ENCODE peak calls at places on chromosomes 5 and 9, in five cellular contexts. P is mesenchymal stem cell, M is H9, Z is neuronal stem cell, D is H1. C is an unnamed sample.
A peak's percentile ranks its signal among the peaks of the same experiment; 100 is the strongest.

GRCh38 chr5:143052967-143053682 is 282.9 kb downstream of the ARHGAP26 start:
- DNase-seq in P (no peak), M (no peak), Z (no peak), D (no peak), C (no peak)

GRCh38 chr9:127777368-127777960 is 1.0 kb downstream of the SH2D3C start:
- DNase-seq in P (no peak), M (no peak), Z (no peak), D (no peak), C (no peak)

GRCh38 chr5:14184725-14185124 is 41.6 kb downstream of the TRIO start:
- DNase-seq in P (no peak), M (no peak), Z (no peak), D (no peak), C (peak; percentile 77)

GRCh38 chr9:93827545-93828330 is 127.4 kb downstream of the BARX1 start:
- DNase-seq in P (peak; percentile 43), M (peak; percentile 88), Z (peak; percentile 60), D (peak; percentile 89), C (peak; percentile 28)

GRCh38 chr9:111839387-111839786 is 44.6 kb upstream of the SHOC1 start:
- DNase-seq in P (peak; percentile 64), M (no peak), Z (no peak), D (no peak), C (peak; percentile 49)

GRCh38 chr5:62593331-62593730 is 14.7 kb downstream of the LRRC70 start:
- DNase-seq in P (peak; percentile 41), M (no peak), Z (no peak), D (no peak), C (peak; percentile 52)

GRCh38 chr5:16932401-16932800 is 3.7 kb downstream of the MYO10 start:
- DNase-seq in P (no peak), M (no peak), Z (no peak), D (no peak), C (no peak)

GRCh38 chr9:130893250-130894101 is 3.1 kb downstream of the QRFP start:
- DNase-seq in P (peak; percentile 9), M (peak; percentile 29), Z (no peak), D (no peak), C (no peak)

GRCh38 chr5:86500947-86501346 is 116.8 kb upstream of the COX7C start:
- DNase-seq in P (peak; percentile 5), M (no peak), Z (no peak), D (no peak), C (no peak)

GRCh38 chr9:114304416-114305188 is 18.3 kb upstream of the ORM1 start:
- DNase-seq in P (no peak), M (no peak), Z (no peak), D (peak; percentile 24), C (no peak)

GRCh38 chr5:143599474-143599873 is 196.0 kb upstream of the NR3C1 start:
- DNase-seq in P (no peak), M (no peak), Z (no peak), D (no peak), C (no peak)

GRCh38 chr9:113309204-113309813 is 6.1 kb upstream of the RNF183 start:
- DNase-seq in P (peak; percentile 61), M (no peak), Z (no peak), D (no peak), C (peak; percentile 59)

GRCh38 chr5:65862384-65862783 is 64.0 kb upstream of the ERBIN start:
- DNase-seq in P (no peak), M (no peak), Z (no peak), D (no peak), C (peak; percentile 8)

GRCh38 chr9:122220673-122221222 is 8.0 kb downstream of the LHX6 start:
- DNase-seq in P (no peak), M (no peak), Z (no peak), D (no peak), C (no peak)

GRCh38 chr9:129889936-129890717 is 54.9 kb downstream of the USP20 start:
- DNase-seq in P (no peak), M (peak; percentile 87), Z (no peak), D (peak; percentile 64), C (no peak)

GRCh38 chr9:75239176-75239575 is 150.9 kb downstream of the OSTF1 start:
- DNase-seq in P (peak; percentile 3), M (no peak), Z (no peak), D (no peak), C (peak; percentile 29)

GRCh38 chr5:17398439-17398838 is 99.6 kb upstream of the TAF11L2 start:
- DNase-seq in P (peak; percentile 80), M (no peak), Z (no peak), D (no peak), C (peak; percentile 97)

GRCh38 chr9:134757206-134757975 is 115.8 kb downstream of the COL5A1 start:
- DNase-seq in P (no peak), M (no peak), Z (no peak), D (no peak), C (no peak)

GRCh38 chr9:131395027-131395744 is 1.3 kb downstream of the PRRC2B start:
- DNase-seq in P (peak; percentile 65), M (peak; percentile 68), Z (no peak), D (peak; percentile 71), C (no peak)

GRCh38 chr9:117205806-117206205 is 209.1 kb downstream of the ASTN2 start:
- DNase-seq in P (peak; percentile 76), M (no peak), Z (no peak), D (no peak), C (peak; percentile 47)

GRCh38 chr9:130682490-130683121 is 11.0 kb upstream of the EXOSC2 start:
- DNase-seq in P (peak; percentile 78), M (peak; percentile 79), Z (no peak), D (peak; percentile 88), C (peak; percentile 67)

GRCh38 chr5:5298068-5298633 is 124.3 kb upstream of the ICE1 start:
- DNase-seq in P (no peak), M (no peak), Z (no peak), D (no peak), C (no peak)

GRCh38 chr5:37664551-37664950 is 175.3 kb downstream of the GDNF start:
- DNase-seq in P (no peak), M (no peak), Z (no peak), D (no peak), C (no peak)

GRCh38 chr9:76610009-76610352 is 151.0 kb downstream of the GCNT1 start:
- DNase-seq in P (peak; percentile 55), M (no peak), Z (no peak), D (no peak), C (peak; percentile 54)

GRCh38 chr5:61159841-61160240 is 2.4 kb downstream of the SMIM15 start:
- DNase-seq in P (no peak), M (no peak), Z (no peak), D (no peak), C (no peak)

GRCh38 chr5:110853267-110853666 is 114.5 kb downstream of the SLC25A46 start:
- DNase-seq in P (peak; percentile 58), M (no peak), Z (no peak), D (no peak), C (peak; percentile 21)

GRCh38 chr5:36657563-36657995 is 51.2 kb downstream of the SLC1A3 start:
- DNase-seq in P (peak; percentile 68), M (no peak), Z (no peak), D (no peak), C (peak; percentile 99)

GRCh38 chr5:115296130-115296997 is at the start of gene CCDC112:
- DNase-seq in P (peak; percentile 63), M (peak; percentile 90), Z (peak; percentile 73), D (peak; percentile 91), C (peak; percentile 66)

GRCh38 chr5:178895615-178896571 is at the start of gene ZFP2:
- DNase-seq in P (peak; percentile 57), M (peak; percentile 86), Z (peak; percentile 61), D (peak; percentile 82), C (peak; percentile 27)

DNA sequence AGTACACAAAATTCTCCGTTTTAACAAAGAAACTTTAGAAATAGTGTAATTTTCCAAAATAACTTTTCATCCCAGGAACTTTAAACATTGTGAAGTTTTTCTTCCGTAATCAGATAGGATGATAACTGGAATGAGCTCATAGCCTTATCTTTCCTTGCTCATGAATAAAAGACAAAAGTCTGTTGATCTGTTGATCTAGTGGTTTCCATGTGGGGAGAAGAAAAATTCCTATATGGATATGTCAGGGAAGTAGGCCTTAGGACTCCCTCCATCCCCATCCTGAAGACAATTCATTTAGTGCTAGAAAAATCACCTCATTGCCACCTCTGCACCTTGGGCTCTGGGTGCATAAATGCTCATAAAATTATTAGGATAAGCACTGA is 266.6 kb downstream of the SMARCA2 start:
- DNase-seq in P (peak; percentile 14), M (no peak), Z (no peak), D (no peak), C (peak; percentile 31)
- H3K18ac ChIP-seq in P (no peak overlapping the region), M (peak overlapping the region; percentile 27), Z (no peak overlapping the region), D (no peak overlapping the region), C (no peak overlapping the region)

DNA sequence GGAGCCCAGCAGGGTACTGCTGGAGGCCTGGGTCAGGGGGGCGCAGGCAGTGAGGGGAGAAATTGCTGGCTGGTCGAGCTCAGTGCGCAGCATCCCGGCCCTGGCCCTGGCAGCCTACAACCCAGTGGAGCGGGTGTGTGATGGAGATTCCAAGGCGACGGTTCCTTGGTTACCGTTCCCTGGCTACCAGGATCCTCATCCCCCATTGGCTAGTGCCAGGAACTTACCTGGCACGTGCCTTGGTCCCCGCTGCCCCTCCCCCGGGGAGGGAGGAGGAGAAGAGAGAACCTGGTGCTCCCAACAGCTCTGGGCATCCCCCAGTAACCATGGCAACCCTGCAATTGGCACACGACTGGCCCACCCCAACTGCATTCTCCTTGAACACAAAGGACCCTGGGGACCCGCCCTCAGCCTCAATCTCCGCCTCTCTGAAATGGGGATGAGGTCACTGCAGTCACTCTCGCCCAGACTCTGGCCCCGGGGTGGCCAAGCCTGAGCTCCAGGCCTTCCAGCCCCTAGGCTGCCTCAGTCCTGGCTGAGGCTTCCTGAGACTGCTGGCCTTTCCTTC is 4.3 kb downstream of the DBN1 start:
- DNase-seq in P (peak; percentile 26), M (peak; percentile 81), Z (no peak), D (peak; percentile 75), C (no peak)
- H3K18ac ChIP-seq in P (no peak overlapping the region), M (no peak overlapping the region), Z (peak overlapping the region; percentile 46), D (no peak overlapping the region), C (no peak overlapping the region)

GRCh38 chr9:13979941-13980318 is 334.0 kb downstream of the NFIB start:
- DNase-seq in P (no peak), M (no peak), Z (no peak), D (no peak), C (no peak)
- H3K18ac ChIP-seq in P (no peak overlapping the region), M (no peak overlapping the region), Z (no peak overlapping the region), D (no peak overlapping the region), C (no peak overlapping the region)

GRCh38 chr5:124740991-124741583 is 5.4 kb downstream of the ZNF608 start:
- DNase-seq in P (peak; percentile 43), M (no peak), Z (no peak), D (no peak), C (no peak)

GRCh38 chr5:124742983-124743533 is 3.4 kb downstream of the ZNF608 start:
- DNase-seq in P (peak; percentile 86), M (no peak), Z (no peak), D (peak; percentile 38), C (peak; percentile 88)

GRCh38 chr5:124741711-124742496 is 4.5 kb downstream of the ZNF608 start:
- DNase-seq in P (peak; percentile 93), M (no peak), Z (peak; percentile 84), D (peak; percentile 28), C (peak; percentile 83)

GRCh38 chr5:124743534-124744169 is 2.8 kb downstream of the ZNF608 start:
- DNase-seq in P (no peak), M (no peak), Z (no peak), D (peak; percentile 41), C (no peak)

DNA sequence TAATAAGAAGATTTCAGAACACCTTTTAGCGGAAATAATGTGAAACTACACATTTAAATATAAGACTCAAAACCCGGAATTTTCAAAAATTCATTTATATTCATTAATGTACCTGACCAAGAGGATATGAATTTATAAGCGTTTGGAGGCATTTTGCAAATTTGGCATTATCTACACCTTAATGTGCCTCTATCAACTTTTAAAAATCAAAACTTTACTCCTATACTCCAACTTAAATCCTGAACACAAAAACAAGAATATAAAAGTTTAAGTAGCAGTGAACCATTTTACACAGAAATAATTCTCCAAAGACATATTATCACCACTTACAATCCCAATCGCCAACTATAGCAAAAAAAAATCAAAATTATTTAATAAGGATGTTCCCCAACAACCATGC is 3.9 kb downstream of the ZNF608 start:
- DNase-seq in P (no peak), M (no peak), Z (no peak), D (no peak), C (no peak)
- H3K18ac ChIP-seq in P (no peak overlapping the region), M (no peak overlapping the region), Z (no peak overlapping the region), D (no peak overlapping the region), C (no peak overlapping the region)

C was measured in IMR-90.